ENCODE peak calls at places on chromosomes 3 and 15, in eight cellular contexts. One of them, this sample, is unnamed.

GRCh38 chr3:169668957-169669681 is 5.6 kb upstream of the MECOM start:
- DNase-seq in GM23248: peak
- DNase-seq in naive thymus-derived CD4-positive, alpha-beta T cell: no peak
- DNase-seq in upper lobe of right lung: peak
- DNase-seq in heart right ventricle: peak
- DNase-seq in tibial artery: peak
- DNase-seq in CD4-positive, CD25-positive, alpha-beta regulatory T cell: no peak
- DNase-seq in breast epithelium: no peak
- DNase-seq in this sample: peak

GRCh38 chr3:72746412-72747411 is 101.5 kb downstream of the SHQ1 start:
- DNase-seq in CD4-positive, CD25-positive, alpha-beta regulatory T cell: no peak
- DNase-seq in upper lobe of right lung: no peak
- DNase-seq in naive thymus-derived CD4-positive, alpha-beta T cell: no peak
- DNase-seq in tibial artery: no peak
- DNase-seq in GM23248: no peak
- DNase-seq in heart right ventricle: no peak
- DNase-seq in breast epithelium: no peak
- DNase-seq in this sample: no peak

GRCh38 chr15:82807920-82808633 is 1.4 kb upstream of the WHAMM start:
- DNase-seq in breast epithelium: no peak
- DNase-seq in tibial artery: no peak
- DNase-seq in GM23248: no peak
- DNase-seq in heart right ventricle: no peak
- DNase-seq in CD4-positive, CD25-positive, alpha-beta regulatory T cell: no peak
- DNase-seq in upper lobe of right lung: no peak
- DNase-seq in naive thymus-derived CD4-positive, alpha-beta T cell: no peak
- DNase-seq in this sample: no peak

GRCh38 chr3:113485161-113485609 is 29.8 kb downstream of the SPICE1 start:
- DNase-seq in CD4-positive, CD25-positive, alpha-beta regulatory T cell: peak
- DNase-seq in heart right ventricle: no peak
- DNase-seq in tibial artery: no peak
- DNase-seq in naive thymus-derived CD4-positive, alpha-beta T cell: peak
- DNase-seq in upper lobe of right lung: peak
- DNase-seq in breast epithelium: no peak
- DNase-seq in GM23248: no peak
- DNase-seq in this sample: no peak

GRCh38 chr15:87477056-87477455 is 779.5 kb downstream of the NTRK3 start:
- DNase-seq in breast epithelium: no peak
- DNase-seq in tibial artery: no peak
- DNase-seq in naive thymus-derived CD4-positive, alpha-beta T cell: no peak
- DNase-seq in GM23248: no peak
- DNase-seq in upper lobe of right lung: no peak
- DNase-seq in CD4-positive, CD25-positive, alpha-beta regulatory T cell: no peak
- DNase-seq in heart right ventricle: no peak
- DNase-seq in this sample: no peak

GRCh38 chr3:3305087-3305486 is 125.6 kb upstream of the CRBN start:
- DNase-seq in CD4-positive, CD25-positive, alpha-beta regulatory T cell: no peak
- DNase-seq in GM23248: no peak
- DNase-seq in naive thymus-derived CD4-positive, alpha-beta T cell: no peak
- DNase-seq in upper lobe of right lung: no peak
- DNase-seq in tibial artery: no peak
- DNase-seq in breast epithelium: no peak
- DNase-seq in heart right ventricle: no peak
- DNase-seq in this sample: no peak

GRCh38 chr3:101026881-101027678 is 33.9 kb upstream of the ABI3BP start:
- DNase-seq in naive thymus-derived CD4-positive, alpha-beta T cell: no peak
- DNase-seq in tibial artery: no peak
- DNase-seq in breast epithelium: no peak
- DNase-seq in heart right ventricle: no peak
- DNase-seq in GM23248: no peak
- DNase-seq in upper lobe of right lung: no peak
- DNase-seq in CD4-positive, CD25-positive, alpha-beta regulatory T cell: no peak
- DNase-seq in this sample: no peak

GRCh38 chr3:145952541-145952940 is 208.4 kb downstream of the PLOD2 start:
- DNase-seq in tibial artery: no peak
- DNase-seq in CD4-positive, CD25-positive, alpha-beta regulatory T cell: no peak
- DNase-seq in naive thymus-derived CD4-positive, alpha-beta T cell: no peak
- DNase-seq in breast epithelium: no peak
- DNase-seq in upper lobe of right lung: no peak
- DNase-seq in GM23248: peak
- DNase-seq in heart right ventricle: no peak
- DNase-seq in this sample: no peak

GRCh38 chr15:26129852-26130251 is 266.7 kb upstream of the ATP10A start:
- DNase-seq in naive thymus-derived CD4-positive, alpha-beta T cell: no peak
- DNase-seq in GM23248: no peak
- DNase-seq in CD4-positive, CD25-positive, alpha-beta regulatory T cell: no peak
- DNase-seq in breast epithelium: no peak
- DNase-seq in heart right ventricle: no peak
- DNase-seq in tibial artery: no peak
- DNase-seq in upper lobe of right lung: no peak
- DNase-seq in this sample: no peak

GRCh38 chr15:89749951-89750559 is 994 bp downstream of the MESP1 start:
- DNase-seq in CD4-positive, CD25-positive, alpha-beta regulatory T cell: no peak
- DNase-seq in breast epithelium: no peak
- DNase-seq in GM23248: no peak
- DNase-seq in tibial artery: no peak
- DNase-seq in naive thymus-derived CD4-positive, alpha-beta T cell: no peak
- DNase-seq in heart right ventricle: no peak
- DNase-seq in upper lobe of right lung: no peak
- DNase-seq in this sample: no peak

GRCh38 chr15:89749059-89749458 is 2.0 kb downstream of the MESP1 start:
- DNase-seq in naive thymus-derived CD4-positive, alpha-beta T cell: no peak
- DNase-seq in heart right ventricle: no peak
- DNase-seq in tibial artery: no peak
- DNase-seq in GM23248: no peak
- DNase-seq in breast epithelium: no peak
- DNase-seq in upper lobe of right lung: no peak
- DNase-seq in CD4-positive, CD25-positive, alpha-beta regulatory T cell: no peak
- DNase-seq in this sample: no peak

GRCh38 chr15:89751748-89752147 is 699 bp upstream of the MESP1 start:
- DNase-seq in upper lobe of right lung: peak
- DNase-seq in heart right ventricle: no peak
- DNase-seq in breast epithelium: peak
- DNase-seq in CD4-positive, CD25-positive, alpha-beta regulatory T cell: no peak
- DNase-seq in GM23248: no peak
- DNase-seq in tibial artery: no peak
- DNase-seq in naive thymus-derived CD4-positive, alpha-beta T cell: no peak
- DNase-seq in this sample: no peak

GRCh38 chr15:89749526-89749925 is 1.5 kb downstream of the MESP1 start:
- DNase-seq in tibial artery: no peak
- DNase-seq in GM23248: no peak
- DNase-seq in heart right ventricle: no peak
- DNase-seq in upper lobe of right lung: no peak
- DNase-seq in CD4-positive, CD25-positive, alpha-beta regulatory T cell: no peak
- DNase-seq in naive thymus-derived CD4-positive, alpha-beta T cell: no peak
- DNase-seq in breast epithelium: no peak
- DNase-seq in this sample: no peak

GRCh38 chr15:89750560-89751542 is at the start of gene MESP1:
- DNase-seq in naive thymus-derived CD4-positive, alpha-beta T cell: peak
- DNase-seq in heart right ventricle: peak
- DNase-seq in GM23248: peak
- DNase-seq in upper lobe of right lung: peak
- DNase-seq in breast epithelium: peak
- DNase-seq in CD4-positive, CD25-positive, alpha-beta regulatory T cell: peak
- DNase-seq in tibial artery: peak
- DNase-seq in this sample: peak
- H3K4me3 ChIP-seq in naive thymus-derived CD4-positive, alpha-beta T cell: peak
- H3K4me3 ChIP-seq in heart right ventricle: peak
- H3K4me3 ChIP-seq in GM23248: peak
- H3K4me3 ChIP-seq in upper lobe of right lung: peak
- H3K4me3 ChIP-seq in breast epithelium: peak
- H3K4me3 ChIP-seq in CD4-positive, CD25-positive, alpha-beta regulatory T cell: no peak
- H3K4me3 ChIP-seq in tibial artery: peak
- H3K4me3 ChIP-seq in this sample: peak

DNA sequence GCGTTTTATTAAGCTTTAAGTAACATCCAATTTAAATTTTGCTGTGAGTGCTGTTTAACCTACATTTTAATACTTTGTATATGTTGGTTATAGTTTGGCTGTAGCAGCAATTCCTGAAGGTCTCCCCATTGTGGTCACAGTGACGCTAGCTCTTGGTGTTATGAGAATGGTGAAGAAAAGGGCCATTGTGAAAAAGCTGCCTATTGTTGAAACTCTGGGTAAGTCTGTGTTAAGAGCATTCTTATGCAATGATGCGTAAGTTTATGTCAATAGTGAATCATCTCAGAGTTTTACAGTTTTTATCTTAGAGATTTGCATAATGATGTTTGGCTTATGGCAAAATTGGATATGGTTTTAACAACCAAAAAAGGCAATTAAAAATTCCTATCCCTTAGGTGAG is 62.7 kb downstream of the ASTE1 start:
- DNase-seq in CD4-positive, CD25-positive, alpha-beta regulatory T cell: no peak
- DNase-seq in GM23248: peak
- DNase-seq in heart right ventricle: no peak
- DNase-seq in tibial artery: no peak
- DNase-seq in upper lobe of right lung: no peak
- DNase-seq in naive thymus-derived CD4-positive, alpha-beta T cell: no peak
- DNase-seq in breast epithelium: no peak
- DNase-seq in this sample: no peak
- H3K4me3 ChIP-seq in CD4-positive, CD25-positive, alpha-beta regulatory T cell: no peak
- H3K4me3 ChIP-seq in GM23248: peak
- H3K4me3 ChIP-seq in heart right ventricle: no peak
- H3K4me3 ChIP-seq in tibial artery: no peak
- H3K4me3 ChIP-seq in upper lobe of right lung: no peak
- H3K4me3 ChIP-seq in naive thymus-derived CD4-positive, alpha-beta T cell: no peak
- H3K4me3 ChIP-seq in breast epithelium: no peak
- H3K4me3 ChIP-seq in this sample: no peak

GRCh38 chr15:91855684-91856553 is 2.4 kb downstream of the SLCO3A1 start:
- DNase-seq in tibial artery: no peak
- DNase-seq in naive thymus-derived CD4-positive, alpha-beta T cell: no peak
- DNase-seq in breast epithelium: peak
- DNase-seq in GM23248: peak
- DNase-seq in heart right ventricle: no peak
- DNase-seq in CD4-positive, CD25-positive, alpha-beta regulatory T cell: no peak
- DNase-seq in upper lobe of right lung: peak
- DNase-seq in this sample: no peak

GRCh38 chr15:91857224-91857585 is 3.7 kb downstream of the SLCO3A1 start:
- DNase-seq in CD4-positive, CD25-positive, alpha-beta regulatory T cell: no peak
- DNase-seq in upper lobe of right lung: no peak
- DNase-seq in naive thymus-derived CD4-positive, alpha-beta T cell: no peak
- DNase-seq in tibial artery: no peak
- DNase-seq in GM23248: no peak
- DNase-seq in heart right ventricle: no peak
- DNase-seq in breast epithelium: no peak
- DNase-seq in this sample: no peak

GRCh38 chr15:91860498-91860897 is 7.0 kb downstream of the SLCO3A1 start:
- DNase-seq in upper lobe of right lung: no peak
- DNase-seq in naive thymus-derived CD4-positive, alpha-beta T cell: no peak
- DNase-seq in tibial artery: no peak
- DNase-seq in GM23248: no peak
- DNase-seq in breast epithelium: no peak
- DNase-seq in CD4-positive, CD25-positive, alpha-beta regulatory T cell: no peak
- DNase-seq in heart right ventricle: no peak
- DNase-seq in this sample: no peak

GRCh38 chr15:91855241-91855640 is 1.7 kb downstream of the SLCO3A1 start:
- DNase-seq in GM23248: no peak
- DNase-seq in tibial artery: no peak
- DNase-seq in CD4-positive, CD25-positive, alpha-beta regulatory T cell: no peak
- DNase-seq in upper lobe of right lung: no peak
- DNase-seq in naive thymus-derived CD4-positive, alpha-beta T cell: no peak
- DNase-seq in heart right ventricle: no peak
- DNase-seq in breast epithelium: no peak
- DNase-seq in this sample: no peak

GRCh38 chr15:91857772-91858171 is 4.3 kb downstream of the SLCO3A1 start:
- DNase-seq in CD4-positive, CD25-positive, alpha-beta regulatory T cell: peak
- DNase-seq in naive thymus-derived CD4-positive, alpha-beta T cell: no peak
- DNase-seq in tibial artery: no peak
- DNase-seq in heart right ventricle: no peak
- DNase-seq in GM23248: no peak
- DNase-seq in breast epithelium: no peak
- DNase-seq in upper lobe of right lung: no peak
- DNase-seq in this sample: no peak
- H3K4me3 ChIP-seq in CD4-positive, CD25-positive, alpha-beta regulatory T cell: peak
- H3K4me3 ChIP-seq in naive thymus-derived CD4-positive, alpha-beta T cell: peak
- H3K4me3 ChIP-seq in tibial artery: no peak
- H3K4me3 ChIP-seq in heart right ventricle: no peak
- H3K4me3 ChIP-seq in GM23248: no peak
- H3K4me3 ChIP-seq in breast epithelium: no peak
- H3K4me3 ChIP-seq in upper lobe of right lung: no peak
- H3K4me3 ChIP-seq in this sample: no peak

DNA sequence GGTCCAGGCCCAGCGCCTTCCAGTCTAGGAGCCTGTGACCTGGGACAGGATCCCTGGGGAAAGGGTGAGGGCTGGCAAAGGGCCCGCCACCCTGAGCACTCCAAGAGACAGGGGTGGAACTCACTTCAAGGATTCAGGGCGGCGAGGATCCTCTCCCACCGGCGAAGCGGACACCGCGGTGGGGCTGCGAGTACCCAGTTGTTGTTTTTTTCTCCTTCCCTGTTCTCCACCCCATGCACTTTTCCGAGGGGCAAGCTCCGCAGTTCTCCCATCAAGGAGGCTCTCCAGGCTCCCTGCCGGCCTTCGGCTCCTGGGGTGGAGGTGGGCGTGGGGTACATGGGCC is 387 bp upstream of the PAQR5 start:
- DNase-seq in upper lobe of right lung: peak
- DNase-seq in CD4-positive, CD25-positive, alpha-beta regulatory T cell: no peak
- DNase-seq in breast epithelium: no peak
- DNase-seq in naive thymus-derived CD4-positive, alpha-beta T cell: no peak
- DNase-seq in heart right ventricle: peak
- DNase-seq in GM23248: no peak
- DNase-seq in tibial artery: no peak
- DNase-seq in this sample: no peak
- H3K4me3 ChIP-seq in upper lobe of right lung: peak
- H3K4me3 ChIP-seq in CD4-positive, CD25-positive, alpha-beta regulatory T cell: no peak
- H3K4me3 ChIP-seq in breast epithelium: peak
- H3K4me3 ChIP-seq in naive thymus-derived CD4-positive, alpha-beta T cell: no peak
- H3K4me3 ChIP-seq in heart right ventricle: peak
- H3K4me3 ChIP-seq in GM23248: peak
- H3K4me3 ChIP-seq in tibial artery: peak
- H3K4me3 ChIP-seq in this sample: no peak

DNA sequence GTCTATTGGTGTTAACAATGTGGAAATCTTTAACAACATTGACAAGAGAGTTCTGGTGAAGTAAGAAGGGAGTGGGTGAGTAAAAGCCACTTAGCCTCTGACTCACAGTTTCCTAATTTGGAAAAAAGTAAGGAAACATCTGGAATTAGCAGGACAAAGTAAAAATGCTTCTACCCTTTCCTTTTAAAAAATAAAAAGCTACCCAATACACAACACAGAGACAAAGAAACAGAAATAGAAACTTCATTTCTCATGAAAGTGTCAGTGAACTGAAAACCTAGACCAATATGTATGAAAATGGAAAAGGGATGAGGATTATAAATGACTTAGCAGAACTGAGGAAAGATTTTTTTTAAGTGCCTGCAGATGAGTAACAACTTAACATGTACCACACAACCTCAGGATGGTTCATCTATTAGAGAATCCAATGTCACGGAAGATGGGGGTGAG is 65.4 kb downstream of the SSR3 start:
- DNase-seq in upper lobe of right lung: no peak
- DNase-seq in naive thymus-derived CD4-positive, alpha-beta T cell: no peak
- DNase-seq in tibial artery: no peak
- DNase-seq in CD4-positive, CD25-positive, alpha-beta regulatory T cell: no peak
- DNase-seq in breast epithelium: no peak
- DNase-seq in heart right ventricle: no peak
- DNase-seq in GM23248: peak
- DNase-seq in this sample: no peak
- H3K4me3 ChIP-seq in upper lobe of right lung: no peak
- H3K4me3 ChIP-seq in naive thymus-derived CD4-positive, alpha-beta T cell: no peak
- H3K4me3 ChIP-seq in tibial artery: no peak
- H3K4me3 ChIP-seq in CD4-positive, CD25-positive, alpha-beta regulatory T cell: no peak
- H3K4me3 ChIP-seq in breast epithelium: no peak
- H3K4me3 ChIP-seq in heart right ventricle: no peak
- H3K4me3 ChIP-seq in GM23248: peak
- H3K4me3 ChIP-seq in this sample: no peak

This sample was measured in lower leg skin.